ENCODE peak calls at places on chromosomes 5 and 9, in eight cellular contexts. One of them, this sample, is unnamed.
A peak's percentile ranks its signal among the peaks of the same experiment; 100 is the strongest.

GRCh38 chr9:84570482-84571154 is 98.9 kb upstream of the NTRK2 start:
- DNase-seq in AG08395: no peak
- DNase-seq in HTR-8/SVneo: no peak
- DNase-seq in iris pigment epithelial cell: no peak
- DNase-seq in A549: no peak
- DNase-seq in stimulated activated CD8-positive, alpha-beta memory T cell treated with anti-CD3 and anti-CD28 coated beads, Interleukin-4, amount 100 ng/mL, for 4 hours: no peak
- DNase-seq in right lobe of liver: no peak
- DNase-seq in CD8-positive, alpha-beta memory T cell: no peak
- DNase-seq in this sample: no peak

GRCh38 chr9:91187965-91188344 is 173.8 kb downstream of the AUH start:
- DNase-seq in AG08395: peak; percentile 93
- DNase-seq in HTR-8/SVneo: no peak
- DNase-seq in iris pigment epithelial cell: peak; percentile 45
- DNase-seq in A549: no peak
- DNase-seq in stimulated activated CD8-positive, alpha-beta memory T cell treated with anti-CD3 and anti-CD28 coated beads, Interleukin-4, amount 100 ng/mL, for 4 hours: no peak
- DNase-seq in right lobe of liver: no peak
- DNase-seq in CD8-positive, alpha-beta memory T cell: no peak
- DNase-seq in this sample: no peak

GRCh38 chr5:127550652-127551409 is 33.4 kb downstream of the PRRC1 start:
- DNase-seq in AG08395: no peak
- DNase-seq in HTR-8/SVneo: no peak
- DNase-seq in iris pigment epithelial cell: peak; percentile 9
- DNase-seq in A549: no peak
- DNase-seq in stimulated activated CD8-positive, alpha-beta memory T cell treated with anti-CD3 and anti-CD28 coated beads, Interleukin-4, amount 100 ng/mL, for 4 hours: no peak
- DNase-seq in right lobe of liver: no peak
- DNase-seq in CD8-positive, alpha-beta memory T cell: no peak
- DNase-seq in this sample: no peak

GRCh38 chr5:150124111-150124557 is 31.5 kb downstream of the PDGFRB start:
- DNase-seq in AG08395: no peak
- DNase-seq in HTR-8/SVneo: no peak
- DNase-seq in iris pigment epithelial cell: no peak
- DNase-seq in A549: no peak
- DNase-seq in stimulated activated CD8-positive, alpha-beta memory T cell treated with anti-CD3 and anti-CD28 coated beads, Interleukin-4, amount 100 ng/mL, for 4 hours: no peak
- DNase-seq in right lobe of liver: no peak
- DNase-seq in CD8-positive, alpha-beta memory T cell: no peak
- DNase-seq in this sample: no peak

GRCh38 chr5:136802382-136802781 is 437.0 kb upstream of the TRPC7 start:
- DNase-seq in AG08395: peak; percentile 43
- DNase-seq in HTR-8/SVneo: no peak
- DNase-seq in iris pigment epithelial cell: no peak
- DNase-seq in A549: peak; percentile 24
- DNase-seq in stimulated activated CD8-positive, alpha-beta memory T cell treated with anti-CD3 and anti-CD28 coated beads, Interleukin-4, amount 100 ng/mL, for 4 hours: no peak
- DNase-seq in right lobe of liver: no peak
- DNase-seq in CD8-positive, alpha-beta memory T cell: no peak
- DNase-seq in this sample: no peak

GRCh38 chr5:139052975-139053374 is 145.2 kb downstream of the SIL1 start:
- DNase-seq in AG08395: no peak
- DNase-seq in HTR-8/SVneo: no peak
- DNase-seq in iris pigment epithelial cell: no peak
- DNase-seq in A549: no peak
- DNase-seq in stimulated activated CD8-positive, alpha-beta memory T cell treated with anti-CD3 and anti-CD28 coated beads, Interleukin-4, amount 100 ng/mL, for 4 hours: no peak
- DNase-seq in right lobe of liver: no peak
- DNase-seq in CD8-positive, alpha-beta memory T cell: no peak
- DNase-seq in this sample: no peak

GRCh38 chr9:117491491-117491890 is 76.6 kb upstream of the ASTN2 start:
- DNase-seq in AG08395: no peak
- DNase-seq in HTR-8/SVneo: no peak
- DNase-seq in iris pigment epithelial cell: no peak
- DNase-seq in A549: no peak
- DNase-seq in stimulated activated CD8-positive, alpha-beta memory T cell treated with anti-CD3 and anti-CD28 coated beads, Interleukin-4, amount 100 ng/mL, for 4 hours: no peak
- DNase-seq in right lobe of liver: peak; percentile 53
- DNase-seq in CD8-positive, alpha-beta memory T cell: no peak
- DNase-seq in this sample: no peak

GRCh38 chr9:110160685-110161084 is 47.3 kb downstream of the C9orf152 start:
- DNase-seq in AG08395: no peak
- DNase-seq in HTR-8/SVneo: no peak
- DNase-seq in iris pigment epithelial cell: no peak
- DNase-seq in A549: no peak
- DNase-seq in stimulated activated CD8-positive, alpha-beta memory T cell treated with anti-CD3 and anti-CD28 coated beads, Interleukin-4, amount 100 ng/mL, for 4 hours: no peak
- DNase-seq in right lobe of liver: no peak
- DNase-seq in CD8-positive, alpha-beta memory T cell: no peak
- DNase-seq in this sample: no peak

GRCh38 chr5:89351232-89351631 is 468.2 kb upstream of the MEF2C start:
- DNase-seq in AG08395: peak; percentile 22
- DNase-seq in HTR-8/SVneo: no peak
- DNase-seq in iris pigment epithelial cell: peak; percentile 49
- DNase-seq in A549: peak; percentile 5
- DNase-seq in stimulated activated CD8-positive, alpha-beta memory T cell treated with anti-CD3 and anti-CD28 coated beads, Interleukin-4, amount 100 ng/mL, for 4 hours: no peak
- DNase-seq in right lobe of liver: no peak
- DNase-seq in CD8-positive, alpha-beta memory T cell: no peak
- DNase-seq in this sample: no peak

GRCh38 chr5:78543916-78544315 is 104.7 kb downstream of the LHFPL2 start:
- DNase-seq in AG08395: no peak
- DNase-seq in HTR-8/SVneo: no peak
- DNase-seq in iris pigment epithelial cell: no peak
- DNase-seq in A549: no peak
- DNase-seq in stimulated activated CD8-positive, alpha-beta memory T cell treated with anti-CD3 and anti-CD28 coated beads, Interleukin-4, amount 100 ng/mL, for 4 hours: no peak
- DNase-seq in right lobe of liver: no peak
- DNase-seq in CD8-positive, alpha-beta memory T cell: no peak
- DNase-seq in this sample: no peak

GRCh38 chr5:144086295-144086694 is 84.2 kb downstream of the YIPF5 start:
- DNase-seq in AG08395: no peak
- DNase-seq in HTR-8/SVneo: no peak
- DNase-seq in iris pigment epithelial cell: no peak
- DNase-seq in A549: no peak
- DNase-seq in stimulated activated CD8-positive, alpha-beta memory T cell treated with anti-CD3 and anti-CD28 coated beads, Interleukin-4, amount 100 ng/mL, for 4 hours: no peak
- DNase-seq in right lobe of liver: no peak
- DNase-seq in CD8-positive, alpha-beta memory T cell: no peak
- DNase-seq in this sample: no peak